ENCODE peak calls at places on chromosomes 12 and 14, in eight cellular contexts. One of them, this sample, is unnamed.

GRCh38 chr14:49962616-49963015 is 69.7 kb downstream of the ARF6 start:
- DNase-seq in uterus: no peak
- DNase-seq in upper lobe of left lung: no peak
- DNase-seq in transverse colon: peak
- DNase-seq in HCT116: no peak
- DNase-seq in endothelial cell of umbilical vein: no peak
- DNase-seq in tibial nerve: no peak
- DNase-seq in right lobe of liver: no peak
- DNase-seq in this sample: no peak

GRCh38 chr12:130013771-130014484 is 110.1 kb upstream of the TMEM132D start:
- DNase-seq in uterus: no peak
- DNase-seq in upper lobe of left lung: peak
- DNase-seq in transverse colon: peak
- DNase-seq in HCT116: no peak
- DNase-seq in endothelial cell of umbilical vein: no peak
- DNase-seq in tibial nerve: no peak
- DNase-seq in right lobe of liver: peak
- DNase-seq in this sample: peak

GRCh38 chr14:23589606-23590005 is 11.0 kb upstream of the JPH4 start:
- DNase-seq in uterus: no peak
- DNase-seq in upper lobe of left lung: no peak
- DNase-seq in transverse colon: no peak
- DNase-seq in HCT116: no peak
- DNase-seq in endothelial cell of umbilical vein: no peak
- DNase-seq in tibial nerve: no peak
- DNase-seq in right lobe of liver: no peak
- DNase-seq in this sample: no peak

GRCh38 chr12:79057540-79057939 is 193.0 kb downstream of the SYT1 start:
- DNase-seq in uterus: no peak
- DNase-seq in upper lobe of left lung: no peak
- DNase-seq in transverse colon: no peak
- DNase-seq in HCT116: no peak
- DNase-seq in endothelial cell of umbilical vein: no peak
- DNase-seq in tibial nerve: no peak
- DNase-seq in right lobe of liver: no peak
- DNase-seq in this sample: no peak

GRCh38 chr12:120399531-120399930 is 30.6 kb upstream of the MSI1 start:
- DNase-seq in uterus: no peak
- DNase-seq in upper lobe of left lung: no peak
- DNase-seq in transverse colon: no peak
- DNase-seq in HCT116: no peak
- DNase-seq in endothelial cell of umbilical vein: no peak
- DNase-seq in tibial nerve: no peak
- DNase-seq in right lobe of liver: no peak
- DNase-seq in this sample: no peak

GRCh38 chr14:52314521-52315354 is 626 bp downstream of the PTGER2 start:
- DNase-seq in uterus: peak
- DNase-seq in upper lobe of left lung: peak
- DNase-seq in transverse colon: peak
- DNase-seq in HCT116: no peak
- DNase-seq in endothelial cell of umbilical vein: peak
- DNase-seq in tibial nerve: no peak
- DNase-seq in right lobe of liver: peak
- DNase-seq in this sample: peak

GRCh38 chr14:106605548-106606448 is 1079.4 kb downstream of the TMEM121 start:
- DNase-seq in uterus: no peak
- DNase-seq in upper lobe of left lung: peak
- DNase-seq in transverse colon: peak
- DNase-seq in HCT116: no peak
- DNase-seq in endothelial cell of umbilical vein: no peak
- DNase-seq in tibial nerve: no peak
- DNase-seq in right lobe of liver: peak
- DNase-seq in this sample: peak

GRCh38 chr14:51563560-51563959 is 88.2 kb upstream of the FRMD6 start:
- DNase-seq in uterus: no peak
- DNase-seq in upper lobe of left lung: no peak
- DNase-seq in transverse colon: no peak
- DNase-seq in HCT116: no peak
- DNase-seq in endothelial cell of umbilical vein: no peak
- DNase-seq in tibial nerve: no peak
- DNase-seq in right lobe of liver: no peak
- DNase-seq in this sample: no peak

GRCh38 chr12:3757261-3757660 is 4.4 kb upstream of the CRACR2A start:
- DNase-seq in uterus: no peak
- DNase-seq in upper lobe of left lung: no peak
- DNase-seq in transverse colon: peak
- DNase-seq in HCT116: no peak
- DNase-seq in endothelial cell of umbilical vein: peak
- DNase-seq in tibial nerve: no peak
- DNase-seq in right lobe of liver: peak
- DNase-seq in this sample: peak

GRCh38 chr14:101075025-101075800 is 171.7 kb upstream of the RTL1 start:
- DNase-seq in uterus: peak
- DNase-seq in upper lobe of left lung: no peak
- DNase-seq in transverse colon: no peak
- DNase-seq in HCT116: no peak
- DNase-seq in endothelial cell of umbilical vein: no peak
- DNase-seq in tibial nerve: peak
- DNase-seq in right lobe of liver: no peak
- DNase-seq in this sample: no peak

GRCh38 chr12:120240495-120240833 is 25.1 kb downstream of the PXN start:
- DNase-seq in uterus: no peak
- DNase-seq in upper lobe of left lung: no peak
- DNase-seq in transverse colon: no peak
- DNase-seq in HCT116: no peak
- DNase-seq in endothelial cell of umbilical vein: peak
- DNase-seq in tibial nerve: no peak
- DNase-seq in right lobe of liver: no peak
- DNase-seq in this sample: no peak

GRCh38 chr14:32090686-32091085 is 13.6 kb downstream of the ARHGAP5 start:
- DNase-seq in uterus: no peak
- DNase-seq in upper lobe of left lung: no peak
- DNase-seq in transverse colon: no peak
- DNase-seq in HCT116: no peak
- DNase-seq in endothelial cell of umbilical vein: no peak
- DNase-seq in tibial nerve: no peak
- DNase-seq in right lobe of liver: no peak
- DNase-seq in this sample: no peak

GRCh38 chr12:117020536-117021220 is 78.5 kb downstream of the TESC start:
- DNase-seq in uterus: no peak
- DNase-seq in upper lobe of left lung: no peak
- DNase-seq in transverse colon: no peak
- DNase-seq in HCT116: no peak
- DNase-seq in endothelial cell of umbilical vein: no peak
- DNase-seq in tibial nerve: no peak
- DNase-seq in right lobe of liver: no peak
- DNase-seq in this sample: no peak

GRCh38 chr12:69676257-69677012 is 22.7 kb downstream of the BEST3 start:
- DNase-seq in uterus: no peak
- DNase-seq in upper lobe of left lung: no peak
- DNase-seq in transverse colon: no peak
- DNase-seq in HCT116: no peak
- DNase-seq in endothelial cell of umbilical vein: no peak
- DNase-seq in tibial nerve: no peak
- DNase-seq in right lobe of liver: no peak
- DNase-seq in this sample: no peak

GRCh38 chr12:45215419-45216296 is at the start of gene ANO6:
- DNase-seq in uterus: peak
- DNase-seq in upper lobe of left lung: peak
- DNase-seq in transverse colon: peak
- DNase-seq in HCT116: peak
- DNase-seq in endothelial cell of umbilical vein: peak
- DNase-seq in tibial nerve: peak
- DNase-seq in right lobe of liver: peak
- DNase-seq in this sample: peak

GRCh38 chr12:110245278-110245868 is 35.7 kb upstream of the ATP2A2 start:
- DNase-seq in uterus: no peak
- DNase-seq in upper lobe of left lung: no peak
- DNase-seq in transverse colon: peak
- DNase-seq in HCT116: no peak
- DNase-seq in endothelial cell of umbilical vein: peak
- DNase-seq in tibial nerve: no peak
- DNase-seq in right lobe of liver: peak
- DNase-seq in this sample: peak

GRCh38 chr14:70808402-70809237 is 693 bp downstream of the MAP3K9 start:
- DNase-seq in uterus: no peak
- DNase-seq in upper lobe of left lung: no peak
- DNase-seq in transverse colon: peak
- DNase-seq in HCT116: no peak
- DNase-seq in endothelial cell of umbilical vein: no peak
- DNase-seq in tibial nerve: no peak
- DNase-seq in right lobe of liver: peak
- DNase-seq in this sample: peak

GRCh38 chr14:32419429-32419828 is 90.3 kb downstream of the AKAP6 start:
- DNase-seq in uterus: no peak
- DNase-seq in upper lobe of left lung: no peak
- DNase-seq in transverse colon: no peak
- DNase-seq in HCT116: no peak
- DNase-seq in endothelial cell of umbilical vein: no peak
- DNase-seq in tibial nerve: no peak
- DNase-seq in right lobe of liver: no peak
- DNase-seq in this sample: no peak

GRCh38 chr12:117098361-117099217 is 627 bp downstream of the TESC start:
- DNase-seq in uterus: no peak
- DNase-seq in upper lobe of left lung: peak
- DNase-seq in transverse colon: peak
- DNase-seq in HCT116: no peak
- DNase-seq in endothelial cell of umbilical vein: no peak
- DNase-seq in tibial nerve: no peak
- DNase-seq in right lobe of liver: peak
- DNase-seq in this sample: peak

DNA sequence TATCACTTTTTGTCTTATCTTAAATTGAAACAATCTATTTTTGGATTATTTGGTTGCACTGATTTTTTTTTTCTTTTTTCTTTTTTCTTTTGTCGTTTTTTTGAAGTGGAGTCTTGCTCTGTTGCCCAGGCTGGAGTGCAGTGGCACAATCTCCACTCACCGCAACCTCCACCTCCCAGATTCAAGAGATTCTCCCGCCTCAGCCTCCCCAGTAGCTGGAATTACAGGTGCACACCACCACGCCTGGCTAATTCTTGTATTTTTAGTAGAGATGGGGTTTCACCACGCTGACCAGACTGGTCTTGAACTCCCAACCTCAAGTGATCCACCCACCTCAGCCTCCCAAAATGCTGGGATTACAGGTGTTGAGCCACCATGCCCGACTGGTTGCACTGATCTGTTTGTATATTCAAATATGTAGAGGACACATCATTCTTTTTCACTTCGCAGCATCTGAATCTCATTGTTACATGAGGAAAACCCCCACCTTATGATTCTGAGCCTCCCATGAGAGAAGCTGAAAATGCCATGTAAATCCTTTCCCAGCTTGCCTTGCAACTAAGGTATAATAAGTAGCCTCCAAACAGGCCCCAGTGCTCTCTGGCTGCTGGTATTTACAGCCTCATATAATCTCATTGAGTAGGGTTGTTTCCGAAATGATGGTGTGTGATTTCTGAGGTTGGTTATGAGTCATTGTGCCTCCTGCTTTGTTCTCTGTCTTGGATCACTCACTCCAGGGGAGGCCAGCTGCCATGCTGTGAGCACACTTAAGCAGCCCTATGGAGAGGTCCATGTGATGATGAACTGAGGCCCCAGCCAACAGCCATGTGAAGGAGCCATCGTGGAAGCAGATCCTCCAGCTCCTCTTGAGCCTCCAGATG is 5.2 kb upstream of the HSP90B1 start:
- DNase-seq in uterus: no peak
- DNase-seq in upper lobe of left lung: no peak
- DNase-seq in transverse colon: no peak
- DNase-seq in HCT116: peak
- DNase-seq in endothelial cell of umbilical vein: no peak
- DNase-seq in tibial nerve: no peak
- DNase-seq in right lobe of liver: no peak
- DNase-seq in this sample: no peak
- TF ChIP-seq POLR2A in uterus: no peak
- TF ChIP-seq POLR2A in upper lobe of left lung: no peak
- TF ChIP-seq POLR2A in transverse colon: no peak
- TF ChIP-seq POLR2A in HCT116: no peak
- TF ChIP-seq POLR2A in endothelial cell of umbilical vein: no peak
- TF ChIP-seq POLR2A in tibial nerve: no peak
- TF ChIP-seq POLR2A in right lobe of liver: no peak
- TF ChIP-seq POLR2A in this sample: no peak

GRCh38 chr12:10170199-10170598 is 1.7 kb downstream of the OLR1 start:
- DNase-seq in uterus: no peak
- DNase-seq in upper lobe of left lung: no peak
- DNase-seq in transverse colon: no peak
- DNase-seq in HCT116: no peak
- DNase-seq in endothelial cell of umbilical vein: no peak
- DNase-seq in tibial nerve: no peak
- DNase-seq in right lobe of liver: no peak
- DNase-seq in this sample: no peak
- H3K4me3 ChIP-seq in uterus: no peak
- H3K4me3 ChIP-seq in upper lobe of left lung: no peak
- H3K4me3 ChIP-seq in transverse colon: no peak
- H3K4me3 ChIP-seq in HCT116: no peak
- H3K4me3 ChIP-seq in endothelial cell of umbilical vein: no peak
- H3K4me3 ChIP-seq in tibial nerve: no peak
- H3K4me3 ChIP-seq in right lobe of liver: no peak
- H3K4me3 ChIP-seq in this sample: no peak

GRCh38 chr14:59362533-59362932 is 102.6 kb downstream of the GPR135 start:
- DNase-seq in uterus: no peak
- DNase-seq in upper lobe of left lung: no peak
- DNase-seq in transverse colon: no peak
- DNase-seq in HCT116: peak
- DNase-seq in endothelial cell of umbilical vein: peak
- DNase-seq in tibial nerve: no peak
- DNase-seq in right lobe of liver: no peak
- DNase-seq in this sample: no peak
- H3K27ac ChIP-seq in uterus: peak
- H3K27ac ChIP-seq in upper lobe of left lung: no peak
- H3K27ac ChIP-seq in transverse colon: no peak
- H3K27ac ChIP-seq in HCT116: peak
- H3K27ac ChIP-seq in endothelial cell of umbilical vein: peak
- H3K27ac ChIP-seq in tibial nerve: peak
- H3K27ac ChIP-seq in right lobe of liver: no peak
- H3K27ac ChIP-seq in this sample: no peak

GRCh38 chr12:62971769-62972525 is 37.0 kb upstream of the PPM1H start:
- DNase-seq in uterus: no peak
- DNase-seq in upper lobe of left lung: no peak
- DNase-seq in transverse colon: no peak
- DNase-seq in HCT116: no peak
- DNase-seq in endothelial cell of umbilical vein: no peak
- DNase-seq in tibial nerve: no peak
- DNase-seq in right lobe of liver: no peak
- DNase-seq in this sample: no peak

GRCh38 chr12:62963642-62964041 is 28.7 kb upstream of the PPM1H start:
- DNase-seq in uterus: no peak
- DNase-seq in upper lobe of left lung: no peak
- DNase-seq in transverse colon: no peak
- DNase-seq in HCT116: no peak
- DNase-seq in endothelial cell of umbilical vein: no peak
- DNase-seq in tibial nerve: no peak
- DNase-seq in right lobe of liver: no peak
- DNase-seq in this sample: no peak

GRCh38 chr12:62969695-62970094 is 34.7 kb upstream of the PPM1H start:
- DNase-seq in uterus: no peak
- DNase-seq in upper lobe of left lung: no peak
- DNase-seq in transverse colon: no peak
- DNase-seq in HCT116: no peak
- DNase-seq in endothelial cell of umbilical vein: no peak
- DNase-seq in tibial nerve: no peak
- DNase-seq in right lobe of liver: no peak
- DNase-seq in this sample: no peak

GRCh38 chr12:62966990-62967506 is 32.1 kb upstream of the PPM1H start:
- DNase-seq in uterus: no peak
- DNase-seq in upper lobe of left lung: no peak
- DNase-seq in transverse colon: no peak
- DNase-seq in HCT116: no peak
- DNase-seq in endothelial cell of umbilical vein: no peak
- DNase-seq in tibial nerve: no peak
- DNase-seq in right lobe of liver: no peak
- DNase-seq in this sample: no peak

GRCh38 chr12:62967701-62968100 is 32.8 kb upstream of the PPM1H start:
- DNase-seq in uterus: no peak
- DNase-seq in upper lobe of left lung: no peak
- DNase-seq in transverse colon: no peak
- DNase-seq in HCT116: no peak
- DNase-seq in endothelial cell of umbilical vein: no peak
- DNase-seq in tibial nerve: no peak
- DNase-seq in right lobe of liver: no peak
- DNase-seq in this sample: no peak
- TF ChIP-seq POLR2A in uterus: no peak
- TF ChIP-seq POLR2A in upper lobe of left lung: no peak
- TF ChIP-seq POLR2A in transverse colon: no peak
- TF ChIP-seq POLR2A in HCT116: no peak
- TF ChIP-seq POLR2A in endothelial cell of umbilical vein: no peak
- TF ChIP-seq POLR2A in tibial nerve: no peak
- TF ChIP-seq POLR2A in right lobe of liver: no peak
- TF ChIP-seq POLR2A in this sample: no peak

This sample was measured in body of pancreas.